ENCODE peak calls at places on chromosomes 5 and 9, in eight cellular contexts. O, X, J, A, Y, I, E and H are unnamed samples.

GRCh38 chr5:11166906-11167305 is 405.9 kb upstream of the DAP start:
- DNase-seq in X (peak; percentile 12), Y (no peak), O (no peak), I (no peak), A (no peak), J (no peak), E (peak; percentile 23), H (no peak)

GRCh38 chr5:136012041-136012804 is 16.6 kb upstream of the TGFBI start:
- DNase-seq in Y (no peak), E (peak; percentile 53), O (no peak), A (no peak), I (no peak), X (no peak), J (no peak), H (no peak)

GRCh38 chr5:148697177-148697820 is 43.0 kb upstream of the HTR4 start:
- DNase-seq in O (no peak), I (no peak), J (no peak), Y (no peak), E (peak; percentile 88), X (no peak), A (no peak), H (no peak)

GRCh38 chr9:106945727-106946690 is 83.0 kb downstream of the ZNF462 start:
- DNase-seq in X (no peak), A (peak; percentile 68), I (no peak), E (peak; percentile 87), J (no peak), O (no peak), Y (no peak), H (no peak)

GRCh38 chr9:91421022-91421765 is 2.4 kb downstream of the NFIL3 start:
- DNase-seq in J (no peak), Y (no peak), I (peak; percentile 43), E (peak; percentile 66), X (no peak), O (no peak), A (no peak), H (no peak)

GRCh38 chr9:134811673-134812668 is 68.6 kb upstream of the FCN2 start:
- DNase-seq in I (no peak), O (no peak), X (no peak), E (peak; percentile 91), J (no peak), Y (no peak), A (peak; percentile 78), H (no peak)

GRCh38 chr9:93184439-93185221 is 691 bp downstream of the WNK2 start:
- DNase-seq in Y (no peak), I (no peak), J (no peak), A (no peak), O (no peak), X (no peak), E (peak; percentile 23), H (no peak)

GRCh38 chr5:57718155-57718554 is 235.5 kb upstream of the ACTBL2 start:
- DNase-seq in I (no peak), O (no peak), A (no peak), E (peak; percentile 68), Y (no peak), J (no peak), X (no peak), H (no peak)

GRCh38 chr9:76949865-76950264 is 44.0 kb upstream of the PRUNE2 start:
- DNase-seq in Y (no peak), X (no peak), A (no peak), J (no peak), O (no peak), E (no peak), I (no peak), H (no peak)

GRCh38 chr9:130301483-130302286 is 36.1 kb downstream of the HMCN2 start:
- DNase-seq in J (no peak), O (no peak), A (no peak), X (no peak), E (peak; percentile 91), I (no peak), Y (no peak), H (no peak)